ENCODE peak calls at places on chromosomes 6 and 20, in seven cellular contexts. Q is H7, N is NCI-H774, K is fibroblast of the aortic adventitia, G is AG09319, B is progenitor cell of endocrine pancreas, X is AG08395. F is an unnamed sample.

GRCh38 chr20:33653900-33654596 is 8.1 kb upstream of the C20orf144 start:
- DNase-seq in X (no peak), N (peak), B (no peak), Q (peak), G (no peak), K (no peak), F (no peak)

GRCh38 chr6:149112976-149113375 is 204.5 kb upstream of the TAB2 start:
- DNase-seq in K (no peak), N (no peak), B (no peak), G (no peak), X (no peak), Q (no peak), F (no peak)

GRCh38 chr6:16355699-16356481 is 117.5 kb downstream of the GMPR start:
- DNase-seq in N (no peak), X (no peak), K (peak), Q (peak), G (no peak), B (no peak), F (no peak)

GRCh38 chr6:118083711-118084110 is 176.6 kb downstream of the SLC35F1 start:
- DNase-seq in X (no peak), G (no peak), N (no peak), B (no peak), K (no peak), Q (no peak), F (no peak)

GRCh38 chr6:169691260-169691659 is 10.6 kb downstream of the WDR27 start:
- DNase-seq in G (no peak), X (no peak), K (no peak), B (no peak), N (no peak), Q (no peak), F (no peak)

GRCh38 chr6:160092602-160093001 is 29.0 kb upstream of the SLC22A1 start:
- DNase-seq in K (no peak), N (no peak), B (no peak), Q (no peak), X (no peak), G (no peak), F (no peak)

GRCh38 chr20:11907621-11908020 is 10.1 kb upstream of the BTBD3 start:
- DNase-seq in G (no peak), B (no peak), X (peak), Q (no peak), K (no peak), N (no peak), F (no peak)

GRCh38 chr6:132084811-132085509 is 133.8 kb upstream of the CCN2 start:
- DNase-seq in N (no peak), B (no peak), G (peak), X (peak), K (peak), Q (no peak), F (no peak)

GRCh38 chr6:129501401-129502051 is 208.5 kb downstream of the ARHGAP18 start:
- DNase-seq in B (no peak), G (peak), N (no peak), Q (no peak), X (peak), K (peak), F (no peak)

GRCh38 chr6:70706491-70707123 is 38.9 kb downstream of the SMAP1 start:
- DNase-seq in Q (no peak), K (peak), G (peak), X (peak), B (no peak), N (peak), F (no peak)

GRCh38 chr6:26243132-26243531 is 121.9 kb upstream of the BTN3A2 start:
- DNase-seq in X (no peak), N (no peak), Q (no peak), B (no peak), G (no peak), K (no peak), F (no peak)

F was measured in T-helper 22 cell.